ENCODE peak calls at places on chromosome 3, in seven cellular contexts. Z, V, U, S, O, T and D are unnamed samples.

GRCh38 chr3:123067689-123068226 is 933 bp downstream of the PDIA5 start:
- ATAC-seq in Z (peak), V (peak), U (peak), S (peak), O (peak), T (peak), D (peak)

GRCh38 chr3:151307583-151307982 is 9.0 kb downstream of the GPR87 start:
- ATAC-seq in Z (no peak), V (no peak), U (no peak), S (no peak), O (no peak), T (peak), D (no peak)

GRCh38 chr3:66029443-66029842 is 9.3 kb downstream of the MAGI1 start:
- ATAC-seq in Z (no peak), V (no peak), U (no peak), S (no peak), O (no peak), T (no peak), D (no peak)

GRCh38 chr3:22161315-22161714 is 410.3 kb upstream of the ZNF385D start:
- ATAC-seq in Z (no peak), V (no peak), U (no peak), S (no peak), O (no peak), T (no peak), D (no peak)

GRCh38 chr3:45958333-45958791 is 15.1 kb downstream of the CXCR6 start:
- ATAC-seq in Z (peak), V (no peak), U (no peak), S (peak), O (no peak), T (no peak), D (peak)

GRCh38 chr3:23960649-23961048 is 15.6 kb downstream of the NR1D2 start:
- ATAC-seq in Z (no peak), V (no peak), U (no peak), S (no peak), O (no peak), T (no peak), D (no peak)

GRCh38 chr3:165389064-165389463 is 192.9 kb upstream of the SLITRK3 start:
- ATAC-seq in Z (peak), V (no peak), U (no peak), S (no peak), O (no peak), T (no peak), D (peak)

GRCh38 chr3:107384907-107385306 is 7.7 kb downstream of the CCDC54 start:
- ATAC-seq in Z (no peak), V (no peak), U (no peak), S (no peak), O (no peak), T (no peak), D (no peak)

GRCh38 chr3:192851821-192852352 is 65.8 kb downstream of the MB21D2 start:
- ATAC-seq in Z (peak), V (peak), U (no peak), S (no peak), O (no peak), T (no peak), D (peak)

GRCh38 chr3:24164967-24165366 is 219.9 kb downstream of the NR1D2 start:
- ATAC-seq in Z (no peak), V (no peak), U (no peak), S (no peak), O (no peak), T (no peak), D (no peak)

GRCh38 chr3:78912217-78912616 is 855.6 kb downstream of the ROBO1 start:
- ATAC-seq in Z (no peak), V (no peak), U (no peak), S (no peak), O (no peak), T (no peak), D (no peak)

GRCh38 chr3:150756491-150757059 is 6.4 kb downstream of the SIAH2 start:
- ATAC-seq in Z (no peak), V (no peak), U (no peak), S (no peak), O (no peak), T (no peak), D (no peak)

GRCh38 chr3:37660782-37661181 is 200.9 kb upstream of the CTDSPL start:
- ATAC-seq in Z (no peak), V (no peak), U (no peak), S (no peak), O (no peak), T (peak), D (no peak)

GRCh38 chr3:76051145-76051544 is 265.8 kb upstream of the ZNF717 start:
- ATAC-seq in Z (no peak), V (no peak), U (no peak), S (no peak), O (no peak), T (no peak), D (no peak)

GRCh38 chr3:32996046-32996754 is 44.8 kb downstream of the CCR4 start:
- ATAC-seq in Z (no peak), V (no peak), U (no peak), S (no peak), O (no peak), T (peak), D (no peak)

GRCh38 chr3:105746226-105746996 is 122.4 kb downstream of the CBLB start:
- ATAC-seq in Z (no peak), V (no peak), U (peak), S (peak), O (peak), T (peak), D (peak)

GRCh38 chr3:119257654-119258410 is 17.2 kb upstream of the B4GALT4 start:
- ATAC-seq in Z (peak), V (peak), U (no peak), S (no peak), O (no peak), T (no peak), D (no peak)

GRCh38 chr3:29281265-29282228 is 676 bp downstream of the RBMS3 start:
- ATAC-seq in Z (peak), V (peak), U (peak), S (peak), O (no peak), T (peak), D (no peak)

GRCh38 chr3:107989651-107990050 is 101.2 kb downstream of the CD47 start:
- ATAC-seq in Z (no peak), V (no peak), U (no peak), S (no peak), O (no peak), T (no peak), D (no peak)

GRCh38 chr3:48472673-48472922 is 26.1 kb downstream of the ATRIP start:
- ATAC-seq in Z (no peak), V (peak), U (no peak), S (no peak), O (no peak), T (peak), D (peak)

GRCh38 chr3:114400369-114400768 is 106.5 kb downstream of the TIGIT start:
- ATAC-seq in Z (peak), V (peak), U (no peak), S (no peak), O (no peak), T (no peak), D (no peak)

GRCh38 chr3:102068327-102068726 is 219.0 kb downstream of the NFKBIZ start:
- ATAC-seq in Z (no peak), V (no peak), U (no peak), S (no peak), O (no peak), T (no peak), D (no peak)